ENCODE peak calls at places on chromosomes 6 and 20, in eight cellular contexts. I is neural progenitor cell, Q is GM23248, O is HCT116, V is MM.1S, G is hepatocyte, S is SK-N-SH, D is GM23338. R is an unnamed sample. For H3K4me1, the result is how much of the 10 kb centered on the place peaks cover.

GRCh38 chr6:79269877-79270276 is 35.4 kb upstream of the HMGN3 start:
- DNase-seq in D (no peak), S (no peak), V (no peak), Q (peak), G (peak), O (no peak), I (no peak), R (no peak)

GRCh38 chr6:1724124-1724523 is 114.4 kb downstream of the FOXC1 start:
- DNase-seq in V (no peak), G (no peak), I (no peak), D (peak), S (no peak), O (no peak), Q (no peak), R (peak)

GRCh38 chr6:12543953-12544352 is 172.6 kb upstream of the PHACTR1 start:
- DNase-seq in S (no peak), I (no peak), O (no peak), D (no peak), G (no peak), V (no peak), Q (no peak), R (no peak)

GRCh38 chr20:63320616-63321147 is 27.7 kb downstream of the COL20A1 start:
- DNase-seq in Q (no peak), V (no peak), S (no peak), I (no peak), G (no peak), O (no peak), D (no peak), R (no peak)

GRCh38 chr20:6130045-6130444 is 7.2 kb upstream of the FERMT1 start:
- DNase-seq in G (no peak), I (no peak), Q (no peak), V (no peak), D (no peak), S (no peak), O (no peak), R (no peak)

GRCh38 chr20:62805365-62805710 is 703 bp downstream of the OGFR start:
- DNase-seq in O (no peak), G (peak), S (peak), Q (peak), I (peak), D (peak), V (no peak), R (peak)

GRCh38 chr6:32685603-32686002 is 19.1 kb upstream of the HLA-DQB1 start:
- DNase-seq in D (no peak), S (no peak), Q (no peak), O (no peak), V (peak), I (no peak), G (no peak), R (no peak)

GRCh38 chr6:163098827-163099469 is 315.6 kb upstream of the QKI start:
- DNase-seq in I (no peak), O (no peak), D (peak), G (no peak), Q (peak), S (peak), V (no peak), R (no peak)

GRCh38 chr20:7682916-7683315 is 257.3 kb downstream of the HAO1 start:
- DNase-seq in D (no peak), Q (no peak), V (no peak), S (no peak), O (no peak), I (no peak), G (no peak), R (peak)

GRCh38 chr6:89242574-89243330 is 25.6 kb upstream of the GABRR1 start:
- DNase-seq in I (peak), S (peak), G (peak), O (peak), Q (peak), V (peak), D (peak), R (peak)

GRCh38 chr20:47231382-47232042 is 125.0 kb downstream of the ZMYND8 start:
- DNase-seq in Q (peak), I (no peak), D (no peak), V (no peak), S (no peak), O (no peak), G (no peak), R (no peak)

GRCh38 chr20:49983848-49984408 is 1.1 kb downstream of the SNAI1 start:
- DNase-seq in D (no peak), G (no peak), O (no peak), V (no peak), S (peak), I (no peak), Q (peak), R (no peak)
- TF ChIP-seq EZH2phosphoT487 in D (no peak), G (no peak), O (no peak), V (no peak), S (no peak), I (no peak), Q (no peak), R (no peak)

GRCh38 chr6:98831057-98832031 is 3.0 kb upstream of the POU3F2 start:
- DNase-seq in Q (no peak), O (no peak), S (peak), D (peak), G (no peak), I (peak), V (no peak), R (no peak)

GRCh38 chr6:98825602-98826230 is 8.7 kb upstream of the POU3F2 start:
- DNase-seq in S (no peak), D (no peak), G (no peak), Q (no peak), V (no peak), I (peak), O (no peak), R (no peak)

GRCh38 chr6:98828991-98829411 is 5.4 kb upstream of the POU3F2 start:
- DNase-seq in S (no peak), D (peak), Q (no peak), I (peak), O (no peak), G (no peak), V (no peak), R (no peak)

GRCh38 chr6:98827295-98828159 is 6.8 kb upstream of the POU3F2 start:
- DNase-seq in V (no peak), I (peak), O (no peak), G (no peak), Q (peak), S (peak), D (peak), R (no peak)

DNA sequence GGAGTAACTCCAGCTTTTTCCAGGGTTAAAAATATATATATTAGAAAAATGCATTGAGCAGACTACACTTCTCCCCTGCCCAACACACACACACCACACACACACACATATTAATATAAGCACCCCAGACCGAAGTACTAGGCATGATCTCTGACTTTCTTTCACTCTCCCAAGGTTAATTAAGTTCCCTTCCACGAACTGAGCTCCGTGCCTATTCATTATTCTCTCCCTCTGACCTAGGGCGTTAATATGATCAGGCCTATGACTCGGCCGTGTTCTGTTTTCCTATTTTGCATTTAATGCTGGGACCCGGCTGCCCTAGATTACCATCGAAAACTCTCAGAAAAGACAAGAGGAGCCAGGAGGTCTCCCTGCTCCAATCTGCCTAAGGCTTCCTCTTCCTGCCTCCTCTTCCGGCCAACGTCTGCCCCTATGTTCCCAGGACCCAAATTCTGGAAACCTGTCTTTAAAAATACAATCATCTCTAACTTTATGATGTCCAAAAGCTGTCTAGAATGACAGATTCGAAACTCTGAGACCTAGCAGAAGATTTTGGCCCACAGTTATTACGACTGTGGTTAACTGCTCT is 6.1 kb upstream of the POU3F2 start:
- DNase-seq in G (no peak), O (no peak), D (peak), S (no peak), Q (no peak), I (peak), V (no peak), R (no peak)
- H3K4me1 ChIP-seq in G (under half), O (under half), D (half or more), S (under half), Q (under half), I (half or more), V (under half), R (under half)

GRCh38 chr6:3769610-3770009 is 18.1 kb upstream of the PXDC1 start:
- DNase-seq in G (no peak), O (no peak), D (no peak), S (no peak), I (no peak), Q (peak), V (no peak), R (peak)
- TF ChIP-seq EZH2phosphoT487 in G (no peak), O (no peak), D (no peak), S (no peak), I (no peak), Q (no peak), V (no peak), R (no peak)

DNA sequence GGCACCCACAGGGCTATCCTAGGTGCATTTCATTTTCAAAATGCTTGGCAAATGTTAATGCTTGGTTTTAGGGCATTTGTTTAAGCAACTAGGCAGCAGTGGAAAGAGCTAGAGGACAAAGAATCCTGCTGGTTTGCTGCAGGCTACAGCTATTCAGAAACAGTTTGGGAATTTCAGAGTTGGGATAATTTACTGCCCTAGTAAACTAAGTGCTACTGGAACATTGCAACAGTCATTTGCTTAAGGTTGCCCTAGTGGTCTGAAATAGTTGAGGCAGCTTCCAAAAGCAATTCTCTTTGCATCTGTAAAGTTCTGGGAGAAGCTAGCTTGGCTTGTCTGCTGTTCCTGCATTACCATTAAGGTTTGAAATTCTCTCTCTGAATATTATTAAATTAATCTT is 312.7 kb downstream of the LAMA2 start:
- DNase-seq in S (no peak), I (peak), D (peak), Q (no peak), G (no peak), O (no peak), V (no peak), R (no peak)
- H3K4me1 ChIP-seq in S (under half), I (under half), D (under half), Q (under half), G (under half), O (under half), V (under half), R (under half)

DNA sequence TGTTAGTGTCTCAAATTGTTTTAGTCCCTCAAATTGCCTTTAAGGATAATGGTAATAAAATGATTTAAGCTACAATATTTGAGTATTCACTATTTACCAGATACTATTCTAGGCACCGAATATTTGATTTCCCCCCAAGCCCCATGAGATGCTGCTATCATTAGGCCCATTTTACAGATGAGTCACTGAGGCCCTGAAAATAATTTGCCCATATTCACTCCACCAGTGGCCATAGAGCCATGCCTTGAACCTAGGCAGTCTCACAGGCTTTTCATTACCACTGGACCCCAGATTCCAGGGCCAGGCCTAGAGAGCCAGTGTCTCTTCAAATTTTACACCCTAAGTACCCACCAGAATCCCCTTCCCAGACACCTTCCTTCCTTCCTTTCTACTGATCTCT is 133.7 kb downstream of the LINC00237 start:
- DNase-seq in Q (no peak), D (no peak), O (no peak), S (no peak), G (no peak), V (no peak), I (no peak), R (no peak)
- TF ChIP-seq EZH2phosphoT487 in Q (no peak), D (no peak), O (no peak), S (no peak), G (no peak), V (no peak), I (no peak), R (no peak)

GRCh38 chr6:15400572-15401004 is 154.7 kb downstream of the JARID2 start:
- DNase-seq in D (peak), Q (peak), G (peak), I (peak), S (peak), O (no peak), V (no peak), R (peak)

GRCh38 chr6:15403094-15403493 is 157.2 kb downstream of the JARID2 start:
- DNase-seq in D (no peak), S (no peak), G (no peak), V (no peak), I (no peak), Q (no peak), O (no peak), R (no peak)

GRCh38 chr6:15401120-15401519 is 155.3 kb downstream of the JARID2 start:
- DNase-seq in Q (no peak), O (no peak), V (no peak), D (no peak), I (no peak), S (no peak), G (no peak), R (no peak)

GRCh38 chr6:15401769-15402250 is 155.9 kb downstream of the JARID2 start:
- DNase-seq in D (no peak), Q (peak), O (no peak), V (no peak), I (no peak), G (peak), S (no peak), R (peak)

GRCh38 chr6:15402401-15403045 is 156.7 kb downstream of the JARID2 start:
- DNase-seq in V (no peak), S (no peak), Q (no peak), I (no peak), O (no peak), G (no peak), D (no peak), R (no peak)
- H3K4me1 ChIP-seq in V (under half), S (under half), Q (under half), I (half or more), O (under half), G (under half), D (half or more), R (under half)

R was measured in PC-3.